ENCODE peak calls at places on chromosomes 7 and 10, in eight cellular contexts. One of them, this sample, is unnamed.

GRCh38 chr10:100683545-100684127 is 61.7 kb upstream of the PAX2 start:
- DNase-seq in SK-N-SH: peak; percentile 76
- DNase-seq in SJSA1: no peak
- DNase-seq in neuronal stem cell: no peak
- DNase-seq in stomach: no peak
- DNase-seq in CD4-positive, alpha-beta memory T cell: no peak
- DNase-seq in endothelial cell of umbilical vein: no peak
- DNase-seq in left ventricle myocardium inferior: no peak
- DNase-seq in this sample: no peak

GRCh38 chr7:142883145-142883544 is 2.4 kb downstream of the TRPV6 start:
- DNase-seq in stomach: no peak
- DNase-seq in CD4-positive, alpha-beta memory T cell: no peak
- DNase-seq in endothelial cell of umbilical vein: no peak
- DNase-seq in neuronal stem cell: no peak
- DNase-seq in left ventricle myocardium inferior: no peak
- DNase-seq in SJSA1: no peak
- DNase-seq in SK-N-SH: no peak
- DNase-seq in this sample: no peak

GRCh38 chr10:110067960-110068770 is 60.4 kb downstream of the ADD3 start:
- DNase-seq in endothelial cell of umbilical vein: no peak
- DNase-seq in stomach: no peak
- DNase-seq in CD4-positive, alpha-beta memory T cell: peak; percentile 43
- DNase-seq in neuronal stem cell: no peak
- DNase-seq in left ventricle myocardium inferior: peak; percentile 48
- DNase-seq in SJSA1: no peak
- DNase-seq in SK-N-SH: no peak
- DNase-seq in this sample: no peak

GRCh38 chr10:52621635-52622079 is 150.9 kb downstream of the MBL2 start:
- DNase-seq in CD4-positive, alpha-beta memory T cell: no peak
- DNase-seq in SK-N-SH: peak; percentile 42
- DNase-seq in neuronal stem cell: no peak
- DNase-seq in endothelial cell of umbilical vein: peak; percentile 27
- DNase-seq in left ventricle myocardium inferior: no peak
- DNase-seq in SJSA1: no peak
- DNase-seq in stomach: no peak
- DNase-seq in this sample: no peak

GRCh38 chr10:108899686-108900085 is 1023.6 kb downstream of the XPNPEP1 start:
- DNase-seq in SK-N-SH: no peak
- DNase-seq in CD4-positive, alpha-beta memory T cell: no peak
- DNase-seq in neuronal stem cell: no peak
- DNase-seq in endothelial cell of umbilical vein: no peak
- DNase-seq in SJSA1: peak; percentile 21
- DNase-seq in stomach: no peak
- DNase-seq in left ventricle myocardium inferior: no peak
- DNase-seq in this sample: no peak

GRCh38 chr10:30782543-30783461 is 153.2 kb upstream of the LYZL2 start:
- DNase-seq in CD4-positive, alpha-beta memory T cell: no peak
- DNase-seq in SJSA1: no peak
- DNase-seq in stomach: no peak
- DNase-seq in left ventricle myocardium inferior: no peak
- DNase-seq in neuronal stem cell: no peak
- DNase-seq in endothelial cell of umbilical vein: no peak
- DNase-seq in SK-N-SH: no peak
- DNase-seq in this sample: no peak

GRCh38 chr10:132467464-132468149 is 70.0 kb upstream of the INPP5A start:
- DNase-seq in stomach: no peak
- DNase-seq in endothelial cell of umbilical vein: no peak
- DNase-seq in SK-N-SH: no peak
- DNase-seq in CD4-positive, alpha-beta memory T cell: no peak
- DNase-seq in SJSA1: no peak
- DNase-seq in left ventricle myocardium inferior: peak; percentile 10
- DNase-seq in neuronal stem cell: no peak
- DNase-seq in this sample: no peak

GRCh38 chr10:49177391-49178355 is 10.5 kb downstream of the TMEM273 start:
- DNase-seq in SJSA1: peak; percentile 92
- DNase-seq in stomach: no peak
- DNase-seq in left ventricle myocardium inferior: peak; percentile 63
- DNase-seq in SK-N-SH: no peak
- DNase-seq in neuronal stem cell: no peak
- DNase-seq in CD4-positive, alpha-beta memory T cell: no peak
- DNase-seq in endothelial cell of umbilical vein: peak; percentile 66
- DNase-seq in this sample: no peak

DNA sequence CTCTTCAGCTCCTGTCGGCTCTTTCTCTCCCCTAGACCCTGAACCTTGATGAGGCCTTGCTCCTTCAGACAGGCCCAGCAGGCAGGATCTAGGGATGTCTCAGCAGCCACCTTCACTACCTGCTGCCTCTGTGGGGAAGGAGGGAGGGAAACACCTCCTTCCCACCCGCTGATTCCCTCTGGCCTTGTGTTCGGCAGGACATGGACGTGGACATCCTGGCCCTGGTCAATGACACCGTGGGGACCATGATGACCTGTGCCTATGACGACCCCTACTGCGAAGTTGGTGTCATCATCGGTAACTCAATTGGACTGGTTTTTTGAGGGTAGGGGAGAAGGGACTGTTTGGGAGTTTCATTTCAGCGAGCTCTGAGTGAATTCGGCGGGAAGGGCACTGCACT is 20.3 kb downstream of the HKDC1 start:
- DNase-seq in left ventricle myocardium inferior: no peak
- DNase-seq in SJSA1: no peak
- DNase-seq in endothelial cell of umbilical vein: no peak
- DNase-seq in SK-N-SH: no peak
- DNase-seq in CD4-positive, alpha-beta memory T cell: no peak
- DNase-seq in neuronal stem cell: no peak
- DNase-seq in stomach: no peak
- DNase-seq in this sample: no peak
- H3K4me3 ChIP-seq in left ventricle myocardium inferior: no peak overlapping the region
- H3K4me3 ChIP-seq in SJSA1: no peak overlapping the region
- H3K4me3 ChIP-seq in endothelial cell of umbilical vein: no peak overlapping the region
- H3K4me3 ChIP-seq in SK-N-SH: no peak overlapping the region
- H3K4me3 ChIP-seq in CD4-positive, alpha-beta memory T cell: no peak overlapping the region
- H3K4me3 ChIP-seq in neuronal stem cell: peak overlapping the region; percentile 36
- H3K4me3 ChIP-seq in stomach: no peak overlapping the region
- H3K4me3 ChIP-seq in this sample: no peak overlapping the region

DNA sequence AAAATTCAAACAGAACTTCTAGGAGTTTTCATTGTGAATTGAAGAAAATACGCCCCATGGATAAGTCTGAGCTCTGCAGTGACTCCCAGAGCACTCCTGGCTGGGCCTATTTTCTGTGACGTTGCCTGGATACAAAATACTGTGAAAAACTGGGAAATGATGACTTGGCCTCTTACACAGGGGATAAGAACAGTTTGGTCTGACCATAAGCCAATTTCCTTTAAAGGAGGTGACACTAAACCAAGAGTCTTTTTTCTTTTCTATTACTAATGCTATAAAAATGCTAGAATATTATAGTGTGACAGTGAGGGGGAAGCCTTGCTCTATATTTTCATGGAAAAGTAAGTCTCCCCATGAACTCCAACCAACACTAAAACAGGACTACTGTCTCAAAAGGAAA is 45.6 kb downstream of the MYOF start:
- DNase-seq in stomach: no peak
- DNase-seq in left ventricle myocardium inferior: no peak
- DNase-seq in SK-N-SH: no peak
- DNase-seq in endothelial cell of umbilical vein: peak; percentile 95
- DNase-seq in SJSA1: no peak
- DNase-seq in neuronal stem cell: no peak
- DNase-seq in CD4-positive, alpha-beta memory T cell: no peak
- DNase-seq in this sample: no peak
- H3K4me1 ChIP-seq in stomach: peaks cover 93% of the 10 kb centered on the region
- H3K4me1 ChIP-seq in left ventricle myocardium inferior: peaks cover 71% of the 10 kb centered on the region
- H3K4me1 ChIP-seq in SK-N-SH: peaks cover 14% of the 10 kb centered on the region
- H3K4me1 ChIP-seq in endothelial cell of umbilical vein: peaks cover 50% of the 10 kb centered on the region
- H3K4me1 ChIP-seq in SJSA1: peaks cover 56% of the 10 kb centered on the region
- H3K4me1 ChIP-seq in neuronal stem cell: peaks cover 45% of the 10 kb centered on the region
- H3K4me1 ChIP-seq in CD4-positive, alpha-beta memory T cell: no peaks in the 10 kb centered on the region
- H3K4me1 ChIP-seq in this sample: no peaks in the 10 kb centered on the region

DNA sequence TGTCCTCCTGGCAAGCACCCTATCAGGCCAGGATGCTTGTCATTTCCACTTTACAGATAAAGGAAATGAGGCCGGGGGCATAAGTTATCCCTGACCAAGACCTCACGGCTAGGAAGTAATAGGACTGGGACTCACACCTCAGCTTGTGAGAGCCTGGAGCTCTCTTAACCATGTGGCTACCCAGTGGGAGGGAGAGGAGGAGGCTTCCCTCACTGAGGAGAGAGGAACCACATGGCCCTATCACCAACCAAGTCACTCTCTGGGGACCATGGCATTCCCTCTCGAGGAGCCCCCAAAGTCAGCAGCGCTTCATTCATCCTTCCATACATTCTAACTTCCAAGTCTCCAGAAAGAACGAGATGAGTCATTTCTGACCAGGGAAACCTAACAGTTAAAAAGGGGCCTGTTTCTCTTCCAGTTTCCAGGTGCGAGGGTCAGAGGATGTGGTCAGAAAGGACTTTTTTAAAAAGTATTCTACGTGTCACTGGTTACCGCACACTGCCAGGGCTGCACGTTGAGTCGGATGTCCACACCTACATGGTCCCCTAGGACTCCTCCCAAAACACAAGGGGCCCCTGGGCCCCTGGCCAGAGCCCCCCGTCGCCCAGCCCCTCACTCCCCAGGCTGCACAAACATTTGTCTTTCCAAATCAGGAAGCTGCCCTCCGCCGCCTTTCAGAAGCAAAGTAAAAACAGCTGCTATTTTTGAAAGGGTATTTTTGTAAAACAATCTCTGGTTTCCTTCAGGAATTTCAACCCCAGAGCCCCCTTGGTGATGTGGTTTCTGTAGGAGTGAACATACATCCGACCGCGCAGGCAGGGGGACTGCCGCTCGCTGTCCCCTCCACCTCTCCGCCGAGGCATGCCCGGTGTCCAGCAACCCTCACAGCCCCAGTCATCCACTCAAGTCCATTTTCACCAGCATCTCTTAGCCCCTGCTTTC is 128.2 kb upstream of the CHST15 start:
- DNase-seq in left ventricle myocardium inferior: no peak
- DNase-seq in SJSA1: no peak
- DNase-seq in stomach: no peak
- DNase-seq in endothelial cell of umbilical vein: peak; percentile 21
- DNase-seq in neuronal stem cell: no peak
- DNase-seq in CD4-positive, alpha-beta memory T cell: no peak
- DNase-seq in SK-N-SH: peak; percentile 77
- DNase-seq in this sample: no peak
- H3K4me3 ChIP-seq in left ventricle myocardium inferior: peak overlapping the region; percentile 55
- H3K4me3 ChIP-seq in SJSA1: no peak overlapping the region
- H3K4me3 ChIP-seq in stomach: no peak overlapping the region
- H3K4me3 ChIP-seq in endothelial cell of umbilical vein: no peak overlapping the region
- H3K4me3 ChIP-seq in neuronal stem cell: no peak overlapping the region
- H3K4me3 ChIP-seq in CD4-positive, alpha-beta memory T cell: no peak overlapping the region
- H3K4me3 ChIP-seq in SK-N-SH: no peak overlapping the region
- H3K4me3 ChIP-seq in this sample: no peak overlapping the region

DNA sequence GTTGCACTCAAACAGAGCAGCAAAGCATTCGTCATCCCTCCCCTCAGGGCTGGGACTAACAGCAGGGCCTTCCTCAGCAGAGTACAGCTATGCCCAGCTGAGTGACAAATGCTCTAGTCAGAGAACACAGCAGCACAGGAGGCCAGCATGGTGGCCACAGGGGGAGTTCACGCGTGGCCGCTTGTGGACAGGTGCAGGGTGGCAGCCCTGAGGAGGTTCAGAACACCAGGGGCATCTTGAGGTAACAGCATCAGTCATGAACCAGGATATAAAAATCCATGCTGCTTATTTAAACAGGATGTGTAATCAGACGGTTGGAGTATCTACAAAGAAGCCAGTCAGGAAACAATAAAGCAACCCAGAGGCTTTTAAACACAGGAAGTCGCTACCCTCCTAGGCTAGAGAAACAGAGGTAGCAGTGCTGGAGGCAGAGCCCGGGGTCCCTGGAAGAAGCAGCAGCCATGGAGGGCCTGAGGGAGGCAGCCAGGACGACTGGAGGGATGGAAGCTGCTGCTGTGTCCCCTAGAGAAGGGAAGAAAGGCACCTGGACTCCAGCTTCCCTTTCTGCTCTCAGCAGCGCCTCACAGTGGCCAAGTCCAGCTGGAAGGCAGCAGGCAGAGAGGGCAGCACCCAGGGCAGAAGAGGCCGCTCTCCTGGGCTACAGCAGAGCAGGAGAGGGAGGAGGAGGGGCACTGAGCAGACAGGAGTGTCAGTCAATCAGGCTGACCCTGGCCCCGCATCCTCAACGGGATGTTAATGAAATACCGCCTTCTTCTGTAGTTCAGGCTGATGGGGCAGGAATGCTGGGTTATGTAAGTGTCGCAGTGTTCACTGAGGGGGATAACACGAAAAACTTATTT is 70.8 kb upstream of the UCN3 start:
- DNase-seq in endothelial cell of umbilical vein: peak; percentile 44
- DNase-seq in SJSA1: peak; percentile 75
- DNase-seq in stomach: peak; percentile 76
- DNase-seq in SK-N-SH: peak; percentile 45
- DNase-seq in CD4-positive, alpha-beta memory T cell: peak; percentile 66
- DNase-seq in neuronal stem cell: peak; percentile 59
- DNase-seq in left ventricle myocardium inferior: peak; percentile 47
- DNase-seq in this sample: peak; percentile 78
- H3K4me1 ChIP-seq in endothelial cell of umbilical vein: peaks cover 29% of the 10 kb centered on the region
- H3K4me1 ChIP-seq in SJSA1: peaks cover 31% of the 10 kb centered on the region
- H3K4me1 ChIP-seq in stomach: peaks cover 21% of the 10 kb centered on the region
- H3K4me1 ChIP-seq in SK-N-SH: no peaks in the 10 kb centered on the region
- H3K4me1 ChIP-seq in CD4-positive, alpha-beta memory T cell: peaks cover 71% of the 10 kb centered on the region
- H3K4me1 ChIP-seq in neuronal stem cell: no peaks in the 10 kb centered on the region
- H3K4me1 ChIP-seq in left ventricle myocardium inferior: peaks cover 69% of the 10 kb centered on the region
- H3K4me1 ChIP-seq in this sample: peaks cover 47% of the 10 kb centered on the region

GRCh38 chr10:111249925-111250324 is 173.1 kb downstream of the ADRA2A start:
- DNase-seq in SJSA1: no peak
- DNase-seq in left ventricle myocardium inferior: no peak
- DNase-seq in stomach: no peak
- DNase-seq in neuronal stem cell: no peak
- DNase-seq in SK-N-SH: no peak
- DNase-seq in CD4-positive, alpha-beta memory T cell: no peak
- DNase-seq in endothelial cell of umbilical vein: no peak
- DNase-seq in this sample: no peak
- H3K4me3 ChIP-seq in SJSA1: no peak overlapping the region
- H3K4me3 ChIP-seq in left ventricle myocardium inferior: no peak overlapping the region
- H3K4me3 ChIP-seq in stomach: no peak overlapping the region
- H3K4me3 ChIP-seq in neuronal stem cell: no peak overlapping the region
- H3K4me3 ChIP-seq in SK-N-SH: no peak overlapping the region
- H3K4me3 ChIP-seq in CD4-positive, alpha-beta memory T cell: no peak overlapping the region
- H3K4me3 ChIP-seq in endothelial cell of umbilical vein: no peak overlapping the region
- H3K4me3 ChIP-seq in this sample: no peak overlapping the region